ENCODE peak calls at places on chromosomes 11 and 22, in eight cellular contexts. Q is SK-N-SH, X is IMR-90, M is uterus, T is left lung, I is fibroblast of mammary gland, B is A549, G is fibroblast of lung. E is an unnamed sample.

GRCh38 chr11:75563978-75564552 is 2.0 kb downstream of the SERPINH1 start:
- DNase-seq in B (no peak), M (peak; percentile 82), Q (no peak), T (peak; percentile 69), X (peak; percentile 92), G (peak; percentile 85), I (peak; percentile 97), E (no peak)

GRCh38 chr22:49882519-49883293 is 29.1 kb downstream of the ZBED4 start:
- DNase-seq in X (peak; percentile 64), M (no peak), B (no peak), Q (no peak), I (no peak), G (no peak), T (no peak), E (no peak)

GRCh38 chr11:124751391-124751740 is 689 bp downstream of the VSIG2 start:
- DNase-seq in I (no peak), Q (peak; percentile 33), M (no peak), X (no peak), G (no peak), T (no peak), B (no peak), E (no peak)

GRCh38 chr11:119573858-119574257 is 150.9 kb upstream of the THY1 start:
- DNase-seq in I (no peak), M (no peak), B (no peak), X (no peak), G (no peak), T (no peak), Q (no peak), E (no peak)

GRCh38 chr22:20131593-20131855 is at the start of gene ZDHHC8:
- DNase-seq in Q (no peak), X (no peak), I (no peak), B (no peak), M (no peak), T (no peak), G (no peak), E (no peak)

GRCh38 chr22:26713823-26714449 is 56.5 kb downstream of the MIAT start:
- DNase-seq in M (no peak), Q (no peak), B (no peak), T (no peak), G (no peak), I (peak; percentile 41), X (no peak), E (no peak)

GRCh38 chr11:102138677-102139076 is 28.4 kb downstream of the YAP1 start:
- DNase-seq in M (no peak), B (no peak), I (peak; percentile 89), G (peak; percentile 89), Q (no peak), T (no peak), X (peak; percentile 92), E (no peak)

GRCh38 chr11:117187799-117188481 is 9.4 kb downstream of the SIDT2 start:
- DNase-seq in B (no peak), G (no peak), X (no peak), I (no peak), T (peak; percentile 32), M (peak; percentile 12), Q (peak; percentile 23), E (peak; percentile 17)

GRCh38 chr11:19952101-19952605 is 208.1 kb downstream of the DBX1 start:
- DNase-seq in Q (peak; percentile 56), T (no peak), M (no peak), I (no peak), X (no peak), B (no peak), G (peak; percentile 26), E (no peak)

GRCh38 chr22:30241576-30242371 is 4.8 kb downstream of the LIF start:
- DNase-seq in X (peak; percentile 69), B (no peak), Q (no peak), G (peak; percentile 71), T (no peak), I (no peak), M (no peak), E (no peak)

GRCh38 chr11:55773138-55773537 is at the start of gene OR5D13:
- DNase-seq in Q (no peak), T (no peak), I (no peak), B (no peak), G (no peak), X (no peak), M (no peak), E (no peak)

GRCh38 chr11:76288166-76288978 is 82.1 kb upstream of the WNT11 start:
- DNase-seq in X (no peak), B (no peak), G (no peak), M (no peak), Q (no peak), I (no peak), T (no peak), E (no peak)

GRCh38 chr11:83249972-83250593 is 36.1 kb downstream of the CCDC90B start:
- DNase-seq in G (peak; percentile 75), X (peak; percentile 69), Q (peak; percentile 51), T (no peak), I (peak; percentile 66), B (peak; percentile 36), M (peak; percentile 17), E (no peak)

GRCh38 chr22:49469896-49470740 is 357.6 kb downstream of the BRD1 start:
- DNase-seq in G (no peak), B (no peak), I (no peak), T (no peak), X (no peak), Q (no peak), M (no peak), E (no peak)

GRCh38 chr11:75925785-75926164 is 110.8 kb downstream of the UVRAG start:
- DNase-seq in B (no peak), I (peak; percentile 22), X (peak; percentile 28), Q (no peak), T (no peak), M (no peak), G (no peak), E (no peak)

GRCh38 chr11:67584205-67584880 is 731 bp downstream of the GSTP1 start:
- DNase-seq in B (no peak), X (peak; percentile 54), Q (peak; percentile 80), I (peak; percentile 55), T (peak; percentile 82), M (peak; percentile 77), G (peak; percentile 67), E (no peak)

GRCh38 chr11:1751999-1752906 is 1.9 kb upstream of the IFITM10 start:
- DNase-seq in T (peak; percentile 35), B (no peak), X (no peak), I (no peak), G (no peak), M (no peak), Q (peak; percentile 94), E (no peak)

GRCh38 chr11:92206441-92206840 is 18.2 kb upstream of the FAT3 start:
- DNase-seq in X (no peak), Q (no peak), M (no peak), B (no peak), I (no peak), T (no peak), G (no peak), E (no peak)

DNA sequence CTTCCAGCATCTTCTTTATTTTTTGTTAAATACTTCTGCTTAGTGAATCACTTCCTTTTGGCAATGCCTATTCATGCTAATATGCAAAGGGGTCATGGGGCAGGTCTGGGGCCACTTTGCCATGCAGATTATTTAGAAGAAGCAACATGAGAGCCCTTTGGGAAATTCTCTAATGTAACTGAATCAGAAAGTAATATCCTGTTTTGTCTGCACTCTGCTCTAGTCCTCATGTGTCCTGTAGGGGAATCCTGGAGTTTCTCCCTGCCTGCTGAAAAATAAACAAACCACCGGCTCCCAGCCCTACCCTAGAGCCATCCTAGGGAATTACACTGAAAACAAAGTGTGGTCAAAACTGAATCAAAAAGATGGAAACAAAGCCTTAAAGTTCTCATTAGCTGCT is 176.4 kb upstream of the POU2AF2 start:
- DNase-seq in X (peak; percentile 81), G (peak; percentile 75), Q (no peak), I (peak; percentile 69), M (no peak), B (no peak), T (no peak), E (no peak)
- TF ChIP-seq CTCF in X (peak; percentile 62), G (peak; percentile 54), Q (no peak), I (peak; percentile 45), M (no peak), B (no peak), T (no peak), E (no peak)

DNA sequence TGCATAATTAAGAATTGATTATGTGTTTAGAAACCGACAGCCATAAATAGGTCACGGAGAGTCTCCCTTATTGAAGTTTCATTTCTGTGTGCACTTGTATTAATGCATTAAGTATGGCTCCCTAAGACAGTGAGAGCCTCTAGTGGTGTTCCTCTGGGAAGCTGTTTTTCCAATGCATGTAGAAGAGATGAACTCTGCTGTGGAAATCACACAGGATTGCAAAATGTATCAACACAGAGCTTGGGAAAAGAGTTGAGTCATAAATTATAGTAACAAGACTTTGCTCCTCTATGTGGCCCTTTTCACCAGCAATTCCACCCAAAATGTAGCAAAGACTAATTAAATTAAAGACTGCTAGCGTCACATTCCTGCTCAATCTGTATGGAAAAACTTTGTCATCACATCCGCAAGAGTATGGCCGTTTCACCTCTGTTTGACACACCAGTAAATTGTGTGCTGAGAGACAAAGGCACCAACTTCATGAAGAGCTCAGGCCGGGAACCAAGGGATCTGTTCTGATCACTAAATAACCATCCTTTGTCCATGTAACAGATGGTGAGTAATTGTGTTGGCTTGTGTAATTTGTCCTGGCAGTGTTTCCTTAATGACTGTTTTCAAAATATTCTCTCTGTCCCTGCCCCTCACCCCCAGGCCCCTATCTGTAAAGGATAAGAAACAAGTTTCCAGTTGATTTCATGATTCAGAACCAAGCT is 209.2 kb upstream of the SORL1-AS1 start:
- DNase-seq in X (peak; percentile 93), T (no peak), M (no peak), I (peak; percentile 94), Q (no peak), G (peak; percentile 95), B (no peak), E (no peak)
- TF ChIP-seq CTCF in X (peak; percentile 33), T (no peak), M (no peak), I (peak; percentile 46), Q (peak; percentile 17), G (peak; percentile 39), B (no peak), E (no peak)

DNA sequence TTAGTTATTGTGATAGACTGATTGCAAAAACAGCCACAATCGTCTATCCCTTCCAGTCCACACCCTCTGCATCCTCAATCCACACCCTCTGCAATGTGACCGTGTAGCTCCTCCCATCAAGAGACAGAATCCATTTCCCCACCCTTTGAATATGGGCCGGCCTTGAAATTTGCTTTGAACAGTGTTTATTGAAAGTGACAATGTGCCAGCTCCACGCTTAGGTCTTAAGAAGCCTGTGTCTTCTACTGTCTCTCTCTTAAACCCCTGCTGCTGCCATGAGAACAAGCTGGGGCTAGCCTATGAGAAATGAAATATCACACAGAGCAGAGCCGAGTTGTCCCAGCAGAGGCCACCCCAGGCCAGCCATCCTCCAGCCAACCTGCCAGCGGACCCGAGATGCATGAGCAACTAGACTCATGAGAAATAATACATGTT is 22.3 kb upstream of the MICAL2 start:
- DNase-seq in X (peak; percentile 77), T (no peak), B (no peak), M (no peak), I (peak; percentile 82), G (peak; percentile 71), Q (no peak), E (no peak)
- TF ChIP-seq CTCF in X (peak; percentile 49), T (no peak), B (peak; percentile 30), M (peak; percentile 8), I (peak; percentile 20), G (peak; percentile 49), Q (peak; percentile 55), E (no peak)

DNA sequence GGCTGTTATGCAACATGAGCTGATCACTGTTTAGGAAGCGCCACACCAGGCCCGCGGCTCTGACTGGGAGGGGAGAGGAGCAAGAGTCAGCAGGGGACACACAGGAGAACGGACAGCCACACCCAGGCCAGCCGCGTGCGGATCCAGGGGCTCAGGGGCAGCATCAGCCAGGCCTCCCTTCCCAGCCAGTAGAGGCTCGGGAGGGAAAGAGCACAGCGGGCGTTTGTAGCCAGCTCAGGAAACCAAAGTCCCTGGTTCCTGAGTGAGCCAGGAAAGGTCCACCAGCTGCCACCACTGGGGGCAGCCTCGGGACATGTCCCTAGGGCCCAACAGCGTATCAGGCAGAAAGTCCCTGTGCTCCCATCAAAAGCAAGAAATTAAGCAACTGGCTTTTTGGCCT is 71.8 kb upstream of the PITPNB start:
- DNase-seq in I (peak; percentile 52), Q (peak; percentile 72), M (peak; percentile 51), X (peak; percentile 8), B (peak; percentile 13), G (peak; percentile 49), T (peak; percentile 32), E (no peak)
- TF ChIP-seq CTCF in I (peak; percentile 60), Q (peak; percentile 41), M (no peak), X (peak; percentile 27), B (no peak), G (peak; percentile 33), T (peak; percentile 47), E (no peak)

E was measured in omental fat pad.